ENCODE peak calls at places on chromosomes 5 and 9, in four cellular contexts. O, R, L and Q are unnamed samples.

GRCh38 chr5:59640411-59640810 is 253.1 kb downstream of the PDE4D start:
- DNase-seq in O (no peak), R (no peak), L (peak; percentile 40), Q (no peak)

GRCh38 chr9:120925535-120926396 is 830 bp downstream of the TRAF1 start:
- DNase-seq in O (peak; percentile 57), R (no peak), L (peak; percentile 92), Q (no peak)

GRCh38 chr5:5678909-5679308 is 256.4 kb downstream of the ICE1 start:
- DNase-seq in O (no peak), R (no peak), L (no peak), Q (no peak)

GRCh38 chr9:78325846-78326350 is 29.0 kb downstream of the PSAT1 start:
- DNase-seq in O (no peak), R (no peak), L (no peak), Q (no peak)

GRCh38 chr5:3518576-3518975 is 77.1 kb upstream of the IRX1 start:
- DNase-seq in O (no peak), R (no peak), L (no peak), Q (no peak)

GRCh38 chr5:148776780-148777179 is 49.6 kb upstream of the ADRB2 start:
- DNase-seq in O (no peak), R (no peak), L (peak; percentile 70), Q (no peak)

GRCh38 chr5:10838038-10838437 is 77.0 kb upstream of the DAP start:
- DNase-seq in O (no peak), R (no peak), L (peak; percentile 41), Q (no peak)

GRCh38 chr9:18928711-18929110 is 104.3 kb downstream of the SAXO1 start:
- DNase-seq in O (no peak), R (no peak), L (peak; percentile 87), Q (no peak)

GRCh38 chr9:134648701-134649525 is 7.3 kb downstream of the COL5A1 start:
- DNase-seq in O (no peak), R (no peak), L (peak; percentile 55), Q (peak; percentile 47)

GRCh38 chr5:77641397-77641943 is 3.0 kb upstream of the OTP start:
- DNase-seq in O (no peak), R (no peak), L (no peak), Q (no peak)

GRCh38 chr9:4339357-4339756 is 39.5 kb upstream of the GLIS3 start:
- DNase-seq in O (peak; percentile 87), R (peak; percentile 87), L (peak; percentile 91), Q (peak; percentile 77)

GRCh38 chr9:112029921-112030444 is 133.4 kb downstream of the UGCG start:
- DNase-seq in O (no peak), R (no peak), L (no peak), Q (no peak)

GRCh38 chr9:5671711-5672353 is 42.9 kb downstream of the RIC1 start:
- DNase-seq in O (no peak), R (no peak), L (no peak), Q (no peak)

GRCh38 chr5:32277782-32278181 is 35.0 kb downstream of the MTMR12 start:
- DNase-seq in O (no peak), R (no peak), L (no peak), Q (no peak)

GRCh38 chr5:32272746-32273145 is 40.0 kb downstream of the MTMR12 start:
- DNase-seq in O (no peak), R (no peak), L (no peak), Q (no peak)

GRCh38 chr5:32275421-32275765 is 37.3 kb downstream of the MTMR12 start:
- DNase-seq in O (no peak), R (no peak), L (no peak), Q (no peak)

GRCh38 chr5:32276173-32276853 is 36.4 kb downstream of the MTMR12 start:
- DNase-seq in O (no peak), R (no peak), L (no peak), Q (no peak)

DNA sequence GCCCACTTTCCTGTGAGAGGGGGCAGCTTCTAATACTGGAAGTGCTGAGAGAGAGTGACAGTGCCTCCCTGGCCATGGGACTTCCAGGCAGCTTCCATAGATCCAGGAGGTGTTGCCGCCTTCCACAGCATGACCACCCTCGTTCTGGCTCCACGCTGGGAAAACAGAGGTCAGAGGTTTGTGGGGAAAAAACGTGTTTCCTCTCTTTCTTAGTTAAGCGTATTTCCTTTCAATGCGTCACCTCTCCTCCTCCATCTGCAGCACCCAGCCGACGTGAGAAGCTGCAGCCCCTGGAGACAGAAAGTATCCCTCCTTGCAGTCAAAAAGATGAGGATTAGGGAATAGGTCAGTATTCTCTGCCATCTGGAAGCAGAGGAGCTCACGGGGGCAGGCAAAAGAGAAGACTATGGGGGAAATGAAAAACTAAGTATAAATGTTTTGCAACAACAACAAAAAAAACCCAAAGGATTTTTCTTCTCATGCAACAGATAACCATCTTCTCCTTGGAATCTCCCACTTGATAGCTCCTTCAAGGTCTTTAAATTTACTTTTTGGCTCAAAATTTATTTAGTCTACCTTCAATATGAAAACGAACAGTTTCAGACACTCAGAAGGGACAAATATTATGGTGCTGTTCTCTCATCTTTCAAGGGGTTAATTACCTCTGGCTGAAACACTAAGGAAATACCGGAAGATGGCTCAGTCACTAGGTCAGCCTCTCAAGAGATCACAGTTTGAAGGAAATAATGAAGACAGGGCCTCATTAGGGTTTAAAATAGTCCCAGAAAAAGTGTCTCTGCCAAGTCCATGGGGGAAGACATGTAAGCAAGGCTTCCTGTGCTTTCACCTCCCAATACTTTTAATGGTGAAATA is 38.0 kb downstream of the MTMR12 start:
- DNase-seq in O (no peak), R (no peak), L (peak; percentile 48), Q (no peak)
- H3K4me3 ChIP-seq in O (no peak overlapping the region), R (no peak overlapping the region), L (no peak overlapping the region), Q (no peak overlapping the region)

DNA sequence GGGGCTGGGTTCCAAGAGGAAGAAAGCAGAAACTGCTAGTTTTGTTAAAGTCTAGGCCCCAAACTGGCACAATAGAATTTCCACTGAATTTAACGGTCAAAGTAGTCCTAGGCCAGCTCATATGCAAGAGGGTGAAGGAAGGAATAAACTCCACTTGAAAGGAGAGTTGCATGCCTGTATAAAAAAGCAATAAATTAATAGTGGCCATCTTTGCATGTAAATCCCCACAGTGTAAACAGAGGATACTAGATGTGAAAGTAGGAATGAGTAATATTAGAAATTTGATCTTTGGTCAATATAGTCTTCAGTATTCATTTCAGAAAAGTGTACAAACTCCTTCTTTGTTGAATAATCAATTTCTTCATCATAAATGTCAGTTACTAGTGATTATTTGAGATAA is 403.1 kb downstream of the TMEM232 start:
- DNase-seq in O (no peak), R (no peak), L (no peak), Q (no peak)
- H3K27me3 ChIP-seq in O (no peaks in the 10 kb centered on the region), R (no peaks in the 10 kb centered on the region), L (no peaks in the 10 kb centered on the region), Q (no peaks in the 10 kb centered on the region)

DNA sequence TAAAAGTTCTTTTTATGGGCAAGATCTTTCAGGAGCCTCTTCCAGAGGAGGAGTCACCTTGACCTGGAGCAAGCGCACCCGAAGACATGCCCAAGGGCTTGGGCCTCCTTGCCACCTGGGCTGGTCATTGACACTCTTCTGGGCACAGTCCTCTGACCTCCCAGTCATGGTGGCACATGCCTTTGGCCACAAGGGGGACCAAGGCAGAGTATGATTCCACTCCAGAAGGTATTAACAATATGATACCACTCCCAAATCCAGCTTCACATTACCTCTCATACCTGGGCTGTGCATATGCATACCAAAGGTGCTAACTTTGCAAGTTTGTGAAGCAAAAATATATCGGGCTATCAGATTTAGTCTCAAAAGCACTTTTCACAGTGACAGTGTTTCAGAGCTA is 84.6 kb downstream of the MAST4 start:
- DNase-seq in O (no peak), R (no peak), L (no peak), Q (no peak)
- TF ChIP-seq CTCF in O (no peak), R (no peak), L (peak; percentile 43), Q (no peak)

DNA sequence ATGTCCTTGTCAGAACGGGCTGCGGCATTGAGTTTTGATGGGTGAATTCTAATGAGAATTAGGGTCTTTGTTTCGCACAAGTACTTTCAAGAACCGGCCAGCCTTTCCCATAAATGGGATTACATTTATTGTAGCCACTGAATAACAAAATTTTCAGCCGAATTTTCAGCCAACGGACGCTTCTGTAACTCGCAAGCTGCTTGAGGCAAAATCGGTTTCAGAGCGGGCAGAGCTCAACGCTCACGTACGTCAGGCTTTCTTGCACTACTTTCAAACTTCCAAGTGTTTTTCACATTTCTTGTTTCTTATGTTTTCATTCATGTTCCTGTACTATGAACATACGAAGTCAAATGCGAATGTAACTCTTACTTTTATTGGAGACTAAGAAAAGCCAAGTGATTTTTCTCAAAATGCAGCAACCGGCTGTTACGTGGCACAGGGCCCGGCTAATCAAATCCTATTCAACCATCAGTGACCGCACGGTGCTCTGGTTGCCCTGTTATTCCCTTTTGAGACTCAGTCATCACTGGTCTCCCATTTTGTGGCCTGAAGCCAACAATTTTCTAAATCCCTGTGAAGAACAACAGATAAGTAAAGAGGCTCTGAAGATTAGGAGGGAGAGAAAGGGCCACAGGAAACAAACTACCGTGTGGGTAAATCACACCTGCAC is 68.5 kb downstream of the SLC28A3 start:
- DNase-seq in O (no peak), R (no peak), L (no peak), Q (no peak)
- H3K4me3 ChIP-seq in O (peak overlapping the region; percentile 12), R (no peak overlapping the region), L (peak overlapping the region; percentile 42), Q (no peak overlapping the region)

GRCh38 chr5:140014751-140015150 is 28.3 kb downstream of the NRG2 start:
- DNase-seq in O (no peak), R (no peak), L (no peak), Q (no peak)

GRCh38 chr5:140013536-140013935 is 29.6 kb downstream of the NRG2 start:
- DNase-seq in O (no peak), R (no peak), L (no peak), Q (no peak)

GRCh38 chr5:140012443-140012842 is 30.7 kb downstream of the NRG2 start:
- DNase-seq in O (no peak), R (no peak), L (no peak), Q (no peak)

GRCh38 chr5:140010798-140011197 is 32.3 kb downstream of the NRG2 start:
- DNase-seq in O (no peak), R (no peak), L (no peak), Q (no peak)

DNA sequence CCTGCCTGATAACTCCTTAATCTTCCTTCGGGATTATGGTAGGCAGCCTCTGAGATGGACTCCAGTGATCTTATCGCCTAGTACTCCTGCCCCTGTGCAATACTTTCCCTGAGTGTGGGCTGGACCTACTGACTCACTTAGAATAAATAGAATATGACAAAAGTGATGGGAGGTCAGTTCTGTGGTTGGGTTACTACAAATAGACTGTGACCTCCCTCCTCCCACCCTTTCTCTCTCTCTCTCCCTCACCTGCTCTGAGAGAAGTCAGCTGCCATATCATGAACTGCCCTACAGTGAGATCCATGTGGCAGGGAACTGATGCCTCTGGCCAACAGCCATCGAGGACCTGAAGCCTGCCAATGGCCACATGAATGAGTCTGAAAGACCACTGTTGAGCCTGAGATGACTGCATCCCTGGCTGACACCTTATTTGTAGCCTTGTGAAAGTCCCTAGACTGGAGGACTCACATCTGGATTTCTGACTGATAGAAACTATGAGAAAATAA is 31.7 kb downstream of the NRG2 start:
- DNase-seq in O (no peak), R (peak; percentile 25), L (peak; percentile 11), Q (no peak)
- H3K27me3 ChIP-seq in O (no peaks in the 10 kb centered on the region), R (no peaks in the 10 kb centered on the region), L (peaks cover 12% of the 10 kb centered on the region), Q (no peaks in the 10 kb centered on the region)